ENCODE peak calls at places on chromosomes 3 and 15, in seven cellular contexts. One of them, this sample, is unnamed.

GRCh38 chr3:177358968-177359600 is 161.8 kb upstream of the TBL1XR1 start:
- DNase-seq in stimulated activated CD4-positive, alpha-beta T cell treated with anti-CD3 and anti-CD28 coated beads, Interleukin-2, amount 100 ng/mL, for 48 hours: peak; percentile 33
- DNase-seq in KBM-7: peak; percentile 68
- DNase-seq in effector memory CD4-positive, alpha-beta T cell: peak; percentile 19
- DNase-seq in SW480: peak; percentile 85
- DNase-seq in NCI-H1417 treated with DMSO at 0.1 percent for 48 hours: peak; percentile 54
- DNase-seq in Daoy: peak; percentile 66
- DNase-seq in this sample: peak; percentile 39

GRCh38 chr15:27746556-27746955 is 352.6 kb downstream of the OCA2 start:
- DNase-seq in stimulated activated CD4-positive, alpha-beta T cell treated with anti-CD3 and anti-CD28 coated beads, Interleukin-2, amount 100 ng/mL, for 48 hours: no peak
- DNase-seq in KBM-7: no peak
- DNase-seq in effector memory CD4-positive, alpha-beta T cell: no peak
- DNase-seq in SW480: no peak
- DNase-seq in NCI-H1417 treated with DMSO at 0.1 percent for 48 hours: no peak
- DNase-seq in Daoy: no peak
- DNase-seq in this sample: no peak

GRCh38 chr15:52819253-52819652 is 29.1 kb upstream of the ONECUT1 start:
- DNase-seq in stimulated activated CD4-positive, alpha-beta T cell treated with anti-CD3 and anti-CD28 coated beads, Interleukin-2, amount 100 ng/mL, for 48 hours: no peak
- DNase-seq in KBM-7: no peak
- DNase-seq in effector memory CD4-positive, alpha-beta T cell: no peak
- DNase-seq in SW480: no peak
- DNase-seq in NCI-H1417 treated with DMSO at 0.1 percent for 48 hours: no peak
- DNase-seq in Daoy: no peak
- DNase-seq in this sample: no peak

GRCh38 chr15:84079885-84080777 is 155.4 kb upstream of the GOLGA6L4 start:
- DNase-seq in stimulated activated CD4-positive, alpha-beta T cell treated with anti-CD3 and anti-CD28 coated beads, Interleukin-2, amount 100 ng/mL, for 48 hours: peak; percentile 50
- DNase-seq in KBM-7: peak; percentile 25
- DNase-seq in effector memory CD4-positive, alpha-beta T cell: no peak
- DNase-seq in SW480: no peak
- DNase-seq in NCI-H1417 treated with DMSO at 0.1 percent for 48 hours: peak; percentile 46
- DNase-seq in Daoy: peak; percentile 11
- DNase-seq in this sample: no peak

GRCh38 chr3:70249509-70250160 is 62.8 kb downstream of the MDFIC2 start:
- DNase-seq in stimulated activated CD4-positive, alpha-beta T cell treated with anti-CD3 and anti-CD28 coated beads, Interleukin-2, amount 100 ng/mL, for 48 hours: no peak
- DNase-seq in KBM-7: no peak
- DNase-seq in effector memory CD4-positive, alpha-beta T cell: no peak
- DNase-seq in SW480: no peak
- DNase-seq in NCI-H1417 treated with DMSO at 0.1 percent for 48 hours: no peak
- DNase-seq in Daoy: peak; percentile 76
- DNase-seq in this sample: no peak

GRCh38 chr3:190721330-190721729 is 141.2 kb downstream of the GMNC start:
- DNase-seq in stimulated activated CD4-positive, alpha-beta T cell treated with anti-CD3 and anti-CD28 coated beads, Interleukin-2, amount 100 ng/mL, for 48 hours: no peak
- DNase-seq in KBM-7: no peak
- DNase-seq in effector memory CD4-positive, alpha-beta T cell: no peak
- DNase-seq in SW480: no peak
- DNase-seq in NCI-H1417 treated with DMSO at 0.1 percent for 48 hours: no peak
- DNase-seq in Daoy: no peak
- DNase-seq in this sample: no peak

GRCh38 chr3:125154110-125154509 is 58.4 kb downstream of the SLC12A8 start:
- DNase-seq in stimulated activated CD4-positive, alpha-beta T cell treated with anti-CD3 and anti-CD28 coated beads, Interleukin-2, amount 100 ng/mL, for 48 hours: no peak
- DNase-seq in KBM-7: no peak
- DNase-seq in effector memory CD4-positive, alpha-beta T cell: no peak
- DNase-seq in SW480: no peak
- DNase-seq in NCI-H1417 treated with DMSO at 0.1 percent for 48 hours: no peak
- DNase-seq in Daoy: no peak
- DNase-seq in this sample: no peak

GRCh38 chr3:138072816-138073215 is 42.6 kb downstream of the DZIP1L start:
- DNase-seq in stimulated activated CD4-positive, alpha-beta T cell treated with anti-CD3 and anti-CD28 coated beads, Interleukin-2, amount 100 ng/mL, for 48 hours: no peak
- DNase-seq in KBM-7: no peak
- DNase-seq in effector memory CD4-positive, alpha-beta T cell: no peak
- DNase-seq in SW480: no peak
- DNase-seq in NCI-H1417 treated with DMSO at 0.1 percent for 48 hours: no peak
- DNase-seq in Daoy: peak; percentile 50
- DNase-seq in this sample: no peak

GRCh38 chr3:127124135-127124534 is 68.8 kb upstream of the PRR23E start:
- DNase-seq in stimulated activated CD4-positive, alpha-beta T cell treated with anti-CD3 and anti-CD28 coated beads, Interleukin-2, amount 100 ng/mL, for 48 hours: no peak
- DNase-seq in KBM-7: no peak
- DNase-seq in effector memory CD4-positive, alpha-beta T cell: no peak
- DNase-seq in SW480: peak; percentile 39
- DNase-seq in NCI-H1417 treated with DMSO at 0.1 percent for 48 hours: no peak
- DNase-seq in Daoy: no peak
- DNase-seq in this sample: no peak

GRCh38 chr15:92400980-92401787 is 7.5 kb downstream of the ST8SIA2 start:
- DNase-seq in stimulated activated CD4-positive, alpha-beta T cell treated with anti-CD3 and anti-CD28 coated beads, Interleukin-2, amount 100 ng/mL, for 48 hours: no peak
- DNase-seq in KBM-7: no peak
- DNase-seq in effector memory CD4-positive, alpha-beta T cell: no peak
- DNase-seq in SW480: no peak
- DNase-seq in NCI-H1417 treated with DMSO at 0.1 percent for 48 hours: no peak
- DNase-seq in Daoy: no peak
- DNase-seq in this sample: no peak

GRCh38 chr3:114659109-114660081 is 365.6 kb downstream of the TIGIT start:
- DNase-seq in stimulated activated CD4-positive, alpha-beta T cell treated with anti-CD3 and anti-CD28 coated beads, Interleukin-2, amount 100 ng/mL, for 48 hours: no peak
- DNase-seq in KBM-7: no peak
- DNase-seq in effector memory CD4-positive, alpha-beta T cell: no peak
- DNase-seq in SW480: no peak
- DNase-seq in NCI-H1417 treated with DMSO at 0.1 percent for 48 hours: no peak
- DNase-seq in Daoy: no peak
- DNase-seq in this sample: no peak

GRCh38 chr3:45215466-45215865 is 10.6 kb downstream of the TMEM158 start:
- DNase-seq in stimulated activated CD4-positive, alpha-beta T cell treated with anti-CD3 and anti-CD28 coated beads, Interleukin-2, amount 100 ng/mL, for 48 hours: no peak
- DNase-seq in KBM-7: no peak
- DNase-seq in effector memory CD4-positive, alpha-beta T cell: no peak
- DNase-seq in SW480: no peak
- DNase-seq in NCI-H1417 treated with DMSO at 0.1 percent for 48 hours: no peak
- DNase-seq in Daoy: no peak
- DNase-seq in this sample: no peak